ENCODE peak calls at places on chromosomes 5 and 9, in nine cellular contexts. Y is activated CD8-positive, alpha-beta T cell treated with anti-CD3 and anti-CD28 coated beads for 36 hours; Q is heart right ventricle; N is stomach; M is AG04449; U is right lobe of liver; F is adrenal gland; L is fibroblast of the aortic adventitia; H is lower leg skin. V is an unnamed sample.

GRCh38 chr5:14665949-14666741 is 1.6 kb downstream of the OTULIN start:
- DNase-seq in N (no peak), H (no peak), U (no peak), F (no peak), L (no peak), Y (peak), Q (no peak), M (no peak), V (no peak)

GRCh38 chr9:21974230-21974541 is 20.0 kb downstream of the CDKN2A start:
- DNase-seq in L (no peak), Y (no peak), N (no peak), F (no peak), U (no peak), M (no peak), H (no peak), Q (no peak), V (no peak)

GRCh38 chr9:99998266-99998665 is 91.8 kb downstream of the STX17 start:
- DNase-seq in U (no peak), L (no peak), H (no peak), N (no peak), M (no peak), F (no peak), Q (no peak), Y (no peak), V (no peak)

GRCh38 chr5:15501057-15501791 is 1.2 kb downstream of the FBXL7 start:
- DNase-seq in U (no peak), L (peak), H (peak), N (no peak), M (no peak), Y (no peak), F (peak), Q (peak), V (peak)

GRCh38 chr9:92738661-92739081 is 26.0 kb downstream of the BICD2 start:
- DNase-seq in Y (no peak), L (peak), N (peak), M (no peak), F (no peak), U (no peak), Q (peak), H (peak), V (peak)

GRCh38 chr5:135399838-135400542 is 959 bp upstream of the MACROH2A1 start:
- DNase-seq in Y (no peak), M (no peak), F (no peak), L (no peak), N (no peak), U (no peak), Q (no peak), H (no peak), V (no peak)

GRCh38 chr9:89732295-89732951 is 127.6 kb downstream of the GADD45G start:
- DNase-seq in N (no peak), L (no peak), Y (no peak), F (peak), H (no peak), Q (no peak), U (no peak), M (no peak), V (no peak)

GRCh38 chr5:125349432-125349831 is 603.0 kb upstream of the ZNF608 start:
- DNase-seq in F (no peak), H (no peak), U (no peak), N (no peak), M (no peak), Q (no peak), L (no peak), Y (no peak), V (no peak)

GRCh38 chr5:77743181-77743580 is 33.0 kb downstream of the TBCA start:
- DNase-seq in H (no peak), L (peak), N (no peak), F (peak), Y (no peak), U (no peak), Q (no peak), M (no peak), V (no peak)

GRCh38 chr9:97525451-97525850 is 24.0 kb downstream of the TMOD1 start:
- DNase-seq in L (no peak), U (no peak), H (peak), N (no peak), Q (no peak), F (no peak), Y (no peak), M (peak), V (no peak)

GRCh38 chr5:108193021-108193795 is 188.7 kb downstream of the FBXL17 start:
- DNase-seq in H (no peak), Q (no peak), U (no peak), Y (no peak), L (peak), M (peak), F (no peak), N (no peak), V (no peak)

GRCh38 chr5:38871790-38872551 is 26.2 kb downstream of the OSMR start:
- DNase-seq in Y (no peak), N (no peak), M (peak), U (no peak), L (peak), F (peak), H (no peak), Q (no peak), V (no peak)

GRCh38 chr5:72920690-72921089 is 35.2 kb upstream of the FCHO2 start:
- DNase-seq in Y (no peak), H (no peak), U (no peak), L (peak), N (no peak), F (no peak), Q (no peak), M (no peak), V (no peak)

GRCh38 chr9:113963017-113963620 is 87.0 kb downstream of the ZNF618 start:
- DNase-seq in H (peak), U (no peak), Y (peak), L (peak), N (peak), Q (peak), M (no peak), F (peak), V (no peak)

GRCh38 chr9:130053109-130053503 is 600 bp upstream of the GPR107 start:
- DNase-seq in U (no peak), F (no peak), H (no peak), N (no peak), Y (no peak), L (no peak), M (no peak), Q (no peak), V (no peak)

GRCh38 chr5:165714594-165714993 is 2209.2 kb downstream of the MAT2B start:
- DNase-seq in F (no peak), Y (no peak), N (no peak), H (no peak), Q (no peak), L (no peak), M (no peak), U (no peak), V (no peak)

GRCh38 chr5:4099401-4099800 is 503.8 kb downstream of the IRX1 start:
- DNase-seq in Y (no peak), L (no peak), F (no peak), U (no peak), M (no peak), N (no peak), H (no peak), Q (no peak), V (no peak)

GRCh38 chr5:142499591-142500384 is 175.0 kb upstream of the SPRY4 start:
- DNase-seq in Q (no peak), F (no peak), M (no peak), N (no peak), L (no peak), U (peak), H (no peak), Y (no peak), V (no peak)

GRCh38 chr9:97958812-97959511 is 21.0 kb upstream of the HEMGN start:
- DNase-seq in Q (no peak), H (no peak), M (peak), U (no peak), L (peak), N (no peak), F (no peak), Y (peak), V (no peak)

GRCh38 chr5:106080540-106080939 is 1590.2 kb downstream of the EFNA5 start:
- DNase-seq in N (no peak), U (no peak), L (no peak), Q (no peak), F (peak), H (no peak), M (no peak), Y (no peak), V (no peak)

GRCh38 chr5:146703899-146704298 is 174.7 kb downstream of the PPP2R2B start:
- DNase-seq in N (no peak), H (no peak), Y (no peak), M (no peak), Q (no peak), U (no peak), L (peak), F (no peak), V (no peak)
- TF ChIP-seq CTCF in N (no peak), H (no peak), Y (no peak), M (no peak), Q (no peak), U (no peak), L (no peak), F (no peak), V (no peak)

GRCh38 chr5:103433216-103433615 is 129.4 kb downstream of the NUDT12 start:
- DNase-seq in Q (no peak), H (no peak), N (no peak), Y (no peak), L (peak), U (no peak), M (no peak), F (no peak), V (no peak)
- TF ChIP-seq CTCF in Q (no peak), H (no peak), N (no peak), Y (no peak), L (no peak), U (no peak), M (no peak), F (no peak), V (no peak)

GRCh38 chr5:21171038-21171437 is 1183.0 kb upstream of the CDH18 start:
- DNase-seq in Y (no peak), M (no peak), U (no peak), F (no peak), Q (no peak), N (no peak), H (no peak), L (no peak), V (no peak)

GRCh38 chr5:21164425-21164824 is 1176.4 kb upstream of the CDH18 start:
- DNase-seq in H (no peak), F (no peak), Y (no peak), L (no peak), U (no peak), N (no peak), M (no peak), Q (no peak), V (no peak)

GRCh38 chr5:21165344-21165743 is 1177.3 kb upstream of the CDH18 start:
- DNase-seq in N (no peak), U (no peak), Y (no peak), Q (no peak), M (no peak), L (no peak), F (no peak), H (no peak), V (no peak)

GRCh38 chr5:21173526-21173925 is 1185.5 kb upstream of the CDH18 start:
- DNase-seq in Y (no peak), H (no peak), U (no peak), Q (no peak), N (no peak), M (no peak), F (no peak), L (no peak), V (no peak)

DNA sequence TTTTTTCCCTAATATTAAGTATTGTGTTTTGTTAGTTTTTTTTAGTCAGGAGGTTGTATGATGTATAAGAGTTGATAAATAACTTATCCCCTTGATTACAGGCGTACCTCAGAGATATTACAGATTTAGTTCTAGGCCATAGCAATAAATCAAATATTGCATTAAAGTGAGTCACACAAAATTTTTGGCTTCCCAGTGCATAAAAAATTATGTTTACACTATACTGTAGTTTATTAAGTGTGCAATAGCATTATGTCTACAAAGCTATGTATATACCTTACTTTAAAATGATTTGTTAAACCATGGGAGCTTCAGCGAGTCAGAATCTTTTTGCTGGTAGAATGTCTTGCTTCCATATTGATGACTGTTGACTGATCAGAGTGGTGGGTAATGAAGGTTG is 1180.6 kb upstream of the CDH18 start:
- DNase-seq in U (no peak), Q (no peak), H (no peak), Y (no peak), L (no peak), M (no peak), N (no peak), F (no peak), V (no peak)
- TF ChIP-seq CTCF in U (no peak), Q (no peak), H (no peak), Y (no peak), L (no peak), M (no peak), N (no peak), F (no peak), V (no peak)

GRCh38 chr5:75260708-75261107 is 24.0 kb upstream of the ANKRD31 start:
- DNase-seq in M (no peak), F (no peak), N (no peak), H (no peak), U (no peak), Q (no peak), L (no peak), Y (no peak), V (no peak)

GRCh38 chr5:75262278-75262677 is 25.6 kb upstream of the ANKRD31 start:
- DNase-seq in Y (no peak), H (no peak), M (no peak), L (no peak), N (no peak), F (no peak), Q (no peak), U (no peak), V (no peak)

DNA sequence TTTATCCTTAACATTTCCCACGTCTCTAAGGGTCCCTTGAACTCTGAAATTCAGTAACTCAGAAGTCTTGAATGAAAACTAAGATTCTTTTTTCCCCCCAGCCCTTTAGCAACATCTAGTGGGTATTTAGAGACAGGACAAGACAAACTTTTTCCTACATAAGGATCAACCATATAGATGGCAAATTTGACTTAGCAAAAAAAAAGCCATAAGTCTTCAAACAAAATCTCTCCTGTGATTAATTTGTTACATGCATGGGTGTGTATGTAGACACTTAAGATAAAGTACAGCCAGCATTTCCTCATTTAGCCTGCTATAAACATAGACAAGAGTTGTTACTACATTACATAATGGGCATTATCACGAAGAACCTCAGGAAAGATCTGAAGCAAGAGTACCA is 29.1 kb upstream of the ANKRD31 start:
- DNase-seq in L (peak), Q (no peak), N (no peak), F (no peak), H (no peak), Y (no peak), M (peak), U (no peak), V (no peak)
- TF ChIP-seq CTCF in L (peak), Q (peak), N (peak), F (peak), H (no peak), Y (peak), M (peak), U (peak), V (peak)

GRCh38 chr5:52560366-52560765 is 227.3 kb upstream of the ITGA1 start:
- DNase-seq in N (no peak), H (no peak), Q (no peak), L (peak), Y (no peak), U (no peak), M (no peak), F (no peak), V (no peak)
- TF ChIP-seq CTCF in N (no peak), H (no peak), Q (no peak), L (no peak), Y (no peak), U (no peak), M (no peak), F (peak), V (no peak)

GRCh38 chr9:80881350-80881749 is 808.0 kb downstream of the TLE1 start:
- DNase-seq in H (no peak), F (no peak), Y (no peak), U (no peak), Q (no peak), N (no peak), M (no peak), L (no peak), V (no peak)

GRCh38 chr9:80885894-80886293 is 803.5 kb downstream of the TLE1 start:
- DNase-seq in N (no peak), H (no peak), Y (no peak), F (no peak), M (no peak), L (peak), Q (no peak), U (no peak), V (no peak)

GRCh38 chr9:80878556-80878955 is 810.8 kb downstream of the TLE1 start:
- DNase-seq in L (no peak), N (no peak), F (no peak), Q (no peak), M (no peak), H (no peak), U (no peak), Y (no peak), V (no peak)

GRCh38 chr9:80881946-80882345 is 807.4 kb downstream of the TLE1 start:
- DNase-seq in M (no peak), H (no peak), Q (no peak), Y (no peak), U (no peak), L (no peak), N (no peak), F (no peak), V (no peak)

DNA sequence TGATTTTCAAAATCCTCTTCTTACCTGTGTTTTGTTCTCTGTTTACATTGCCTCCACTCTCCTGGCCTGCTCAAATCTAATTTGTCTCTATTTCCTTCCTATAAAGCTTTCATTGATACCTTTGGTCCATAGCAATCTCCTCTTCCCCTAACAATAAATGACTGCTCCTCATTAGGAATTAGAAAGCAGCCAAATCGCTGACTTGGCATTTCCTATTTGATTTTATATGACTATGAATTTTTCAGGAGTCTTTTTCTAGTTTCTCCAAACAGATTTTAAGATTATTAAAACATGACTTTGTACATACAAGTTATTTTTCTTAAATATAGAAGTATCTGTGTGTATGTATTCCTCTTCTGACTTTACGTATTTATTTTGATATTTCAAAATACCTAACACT is 805.2 kb downstream of the TLE1 start:
- DNase-seq in M (no peak), U (no peak), N (no peak), L (no peak), F (no peak), Y (no peak), H (no peak), Q (no peak), V (no peak)
- TF ChIP-seq CTCF in M (no peak), U (no peak), N (no peak), L (no peak), F (no peak), Y (no peak), H (no peak), Q (no peak), V (no peak)